ENCODE peak calls at places on chromosomes 4 and X, in ten cellular contexts. One of them, this sample, is unnamed.

GRCh38 chr4:57182132-57182874 is 72.1 kb upstream of the IGFBP7 start:
- DNase-seq in activated naive CD4-positive, alpha-beta T cell treated with anti-CD3 and anti-CD28 coated beads, Interleukin-2, amount 10 ng/mL, durations not matched to agents 7 days and 5 days: no peak
- DNase-seq in D341Med: no peak
- DNase-seq in activated CD4-positive, alpha-beta T cell treated with anti-CD3 and anti-CD28 coated beads, Interleukin-2, amount 50 U/mL, for 1 hour: no peak
- DNase-seq in endothelial cell: no peak
- DNase-seq in stimulated activated CD8-positive, alpha-beta memory T cell treated with anti-CD3 and anti-CD28 coated beads, Interleukin-7, amount 100 ng/mL, for 4 hours: no peak
- DNase-seq in colonic mucosa: no peak
- DNase-seq in T-helper 2 cell: no peak
- DNase-seq in GM19239: no peak
- DNase-seq in tibial nerve: no peak
- DNase-seq in this sample: no peak

GRCh38 chrX:10174810-10175209 is 18.0 kb downstream of the CLCN4 start:
- DNase-seq in D341Med: no peak
- DNase-seq in activated CD4-positive, alpha-beta T cell treated with anti-CD3 and anti-CD28 coated beads, Interleukin-2, amount 50 U/mL, for 1 hour: no peak
- DNase-seq in tibial nerve: no peak
- DNase-seq in stimulated activated CD8-positive, alpha-beta memory T cell treated with anti-CD3 and anti-CD28 coated beads, Interleukin-7, amount 100 ng/mL, for 4 hours: no peak
- DNase-seq in colonic mucosa: no peak
- DNase-seq in endothelial cell: no peak
- DNase-seq in GM19239: no peak
- DNase-seq in activated naive CD4-positive, alpha-beta T cell treated with anti-CD3 and anti-CD28 coated beads, Interleukin-2, amount 10 ng/mL, durations not matched to agents 7 days and 5 days: no peak
- DNase-seq in T-helper 2 cell: no peak
- DNase-seq in this sample: no peak

GRCh38 chr4:112910109-112910736 is 139.2 kb upstream of the ANK2 start:
- DNase-seq in colonic mucosa: no peak
- DNase-seq in activated naive CD4-positive, alpha-beta T cell treated with anti-CD3 and anti-CD28 coated beads, Interleukin-2, amount 10 ng/mL, durations not matched to agents 7 days and 5 days: no peak
- DNase-seq in endothelial cell: no peak
- DNase-seq in tibial nerve: no peak
- DNase-seq in D341Med: no peak
- DNase-seq in activated CD4-positive, alpha-beta T cell treated with anti-CD3 and anti-CD28 coated beads, Interleukin-2, amount 50 U/mL, for 1 hour: no peak
- DNase-seq in GM19239: no peak
- DNase-seq in T-helper 2 cell: no peak
- DNase-seq in stimulated activated CD8-positive, alpha-beta memory T cell treated with anti-CD3 and anti-CD28 coated beads, Interleukin-7, amount 100 ng/mL, for 4 hours: no peak
- DNase-seq in this sample: no peak

GRCh38 chr4:8589831-8590545 is 2.6 kb upstream of the CPZ start:
- DNase-seq in activated naive CD4-positive, alpha-beta T cell treated with anti-CD3 and anti-CD28 coated beads, Interleukin-2, amount 10 ng/mL, durations not matched to agents 7 days and 5 days: no peak
- DNase-seq in T-helper 2 cell: no peak
- DNase-seq in D341Med: no peak
- DNase-seq in endothelial cell: no peak
- DNase-seq in tibial nerve: no peak
- DNase-seq in colonic mucosa: no peak
- DNase-seq in stimulated activated CD8-positive, alpha-beta memory T cell treated with anti-CD3 and anti-CD28 coated beads, Interleukin-7, amount 100 ng/mL, for 4 hours: no peak
- DNase-seq in GM19239: no peak
- DNase-seq in activated CD4-positive, alpha-beta T cell treated with anti-CD3 and anti-CD28 coated beads, Interleukin-2, amount 50 U/mL, for 1 hour: no peak
- DNase-seq in this sample: no peak

GRCh38 chrX:101028562-101028961 is 23.3 kb downstream of the TRMT2B start:
- DNase-seq in activated CD4-positive, alpha-beta T cell treated with anti-CD3 and anti-CD28 coated beads, Interleukin-2, amount 50 U/mL, for 1 hour: no peak
- DNase-seq in tibial nerve: no peak
- DNase-seq in colonic mucosa: no peak
- DNase-seq in GM19239: no peak
- DNase-seq in D341Med: no peak
- DNase-seq in T-helper 2 cell: no peak
- DNase-seq in stimulated activated CD8-positive, alpha-beta memory T cell treated with anti-CD3 and anti-CD28 coated beads, Interleukin-7, amount 100 ng/mL, for 4 hours: no peak
- DNase-seq in activated naive CD4-positive, alpha-beta T cell treated with anti-CD3 and anti-CD28 coated beads, Interleukin-2, amount 10 ng/mL, durations not matched to agents 7 days and 5 days: no peak
- DNase-seq in endothelial cell: no peak
- DNase-seq in this sample: no peak

GRCh38 chr4:115154826-115155225 is 41.4 kb upstream of the NDST4 start:
- DNase-seq in D341Med: peak; percentile 20
- DNase-seq in stimulated activated CD8-positive, alpha-beta memory T cell treated with anti-CD3 and anti-CD28 coated beads, Interleukin-7, amount 100 ng/mL, for 4 hours: no peak
- DNase-seq in endothelial cell: no peak
- DNase-seq in activated naive CD4-positive, alpha-beta T cell treated with anti-CD3 and anti-CD28 coated beads, Interleukin-2, amount 10 ng/mL, durations not matched to agents 7 days and 5 days: no peak
- DNase-seq in colonic mucosa: no peak
- DNase-seq in T-helper 2 cell: no peak
- DNase-seq in tibial nerve: no peak
- DNase-seq in activated CD4-positive, alpha-beta T cell treated with anti-CD3 and anti-CD28 coated beads, Interleukin-2, amount 50 U/mL, for 1 hour: no peak
- DNase-seq in GM19239: no peak
- DNase-seq in this sample: no peak

GRCh38 chrX:72568406-72569092 is 4.1 kb downstream of the HDAC8 start:
- DNase-seq in colonic mucosa: no peak
- DNase-seq in activated naive CD4-positive, alpha-beta T cell treated with anti-CD3 and anti-CD28 coated beads, Interleukin-2, amount 10 ng/mL, durations not matched to agents 7 days and 5 days: no peak
- DNase-seq in T-helper 2 cell: no peak
- DNase-seq in activated CD4-positive, alpha-beta T cell treated with anti-CD3 and anti-CD28 coated beads, Interleukin-2, amount 50 U/mL, for 1 hour: no peak
- DNase-seq in GM19239: no peak
- DNase-seq in D341Med: no peak
- DNase-seq in tibial nerve: no peak
- DNase-seq in stimulated activated CD8-positive, alpha-beta memory T cell treated with anti-CD3 and anti-CD28 coated beads, Interleukin-7, amount 100 ng/mL, for 4 hours: no peak
- DNase-seq in endothelial cell: no peak
- DNase-seq in this sample: no peak

GRCh38 chr4:48173055-48173991 is 39.3 kb upstream of the TXK start:
- DNase-seq in D341Med: no peak
- DNase-seq in T-helper 2 cell: no peak
- DNase-seq in colonic mucosa: no peak
- DNase-seq in activated naive CD4-positive, alpha-beta T cell treated with anti-CD3 and anti-CD28 coated beads, Interleukin-2, amount 10 ng/mL, durations not matched to agents 7 days and 5 days: no peak
- DNase-seq in stimulated activated CD8-positive, alpha-beta memory T cell treated with anti-CD3 and anti-CD28 coated beads, Interleukin-7, amount 100 ng/mL, for 4 hours: no peak
- DNase-seq in GM19239: no peak
- DNase-seq in endothelial cell: no peak
- DNase-seq in activated CD4-positive, alpha-beta T cell treated with anti-CD3 and anti-CD28 coated beads, Interleukin-2, amount 50 U/mL, for 1 hour: no peak
- DNase-seq in tibial nerve: no peak
- DNase-seq in this sample: no peak

GRCh38 chrX:39396358-39396995 is 595.2 kb downstream of the MID1IP1 start:
- DNase-seq in colonic mucosa: no peak
- DNase-seq in T-helper 2 cell: no peak
- DNase-seq in activated naive CD4-positive, alpha-beta T cell treated with anti-CD3 and anti-CD28 coated beads, Interleukin-2, amount 10 ng/mL, durations not matched to agents 7 days and 5 days: no peak
- DNase-seq in D341Med: no peak
- DNase-seq in endothelial cell: no peak
- DNase-seq in tibial nerve: no peak
- DNase-seq in GM19239: no peak
- DNase-seq in stimulated activated CD8-positive, alpha-beta memory T cell treated with anti-CD3 and anti-CD28 coated beads, Interleukin-7, amount 100 ng/mL, for 4 hours: no peak
- DNase-seq in activated CD4-positive, alpha-beta T cell treated with anti-CD3 and anti-CD28 coated beads, Interleukin-2, amount 50 U/mL, for 1 hour: no peak
- DNase-seq in this sample: no peak

GRCh38 chrX:12469296-12469695 is 321.9 kb upstream of the PRPS2 start:
- DNase-seq in stimulated activated CD8-positive, alpha-beta memory T cell treated with anti-CD3 and anti-CD28 coated beads, Interleukin-7, amount 100 ng/mL, for 4 hours: no peak
- DNase-seq in endothelial cell: no peak
- DNase-seq in GM19239: no peak
- DNase-seq in D341Med: no peak
- DNase-seq in activated CD4-positive, alpha-beta T cell treated with anti-CD3 and anti-CD28 coated beads, Interleukin-2, amount 50 U/mL, for 1 hour: no peak
- DNase-seq in activated naive CD4-positive, alpha-beta T cell treated with anti-CD3 and anti-CD28 coated beads, Interleukin-2, amount 10 ng/mL, durations not matched to agents 7 days and 5 days: no peak
- DNase-seq in T-helper 2 cell: no peak
- DNase-seq in colonic mucosa: no peak
- DNase-seq in tibial nerve: no peak
- DNase-seq in this sample: no peak

GRCh38 chr4:123671633-123672404 is 275.2 kb downstream of the SPRY1 start:
- DNase-seq in endothelial cell: no peak
- DNase-seq in activated CD4-positive, alpha-beta T cell treated with anti-CD3 and anti-CD28 coated beads, Interleukin-2, amount 50 U/mL, for 1 hour: no peak
- DNase-seq in activated naive CD4-positive, alpha-beta T cell treated with anti-CD3 and anti-CD28 coated beads, Interleukin-2, amount 10 ng/mL, durations not matched to agents 7 days and 5 days: peak; percentile 29
- DNase-seq in GM19239: peak; percentile 9
- DNase-seq in colonic mucosa: no peak
- DNase-seq in T-helper 2 cell: no peak
- DNase-seq in tibial nerve: no peak
- DNase-seq in stimulated activated CD8-positive, alpha-beta memory T cell treated with anti-CD3 and anti-CD28 coated beads, Interleukin-7, amount 100 ng/mL, for 4 hours: no peak
- DNase-seq in D341Med: no peak
- DNase-seq in this sample: no peak

GRCh38 chrX:154412468-154412867 is 1.1 kb downstream of the TAFAZZIN start:
- DNase-seq in stimulated activated CD8-positive, alpha-beta memory T cell treated with anti-CD3 and anti-CD28 coated beads, Interleukin-7, amount 100 ng/mL, for 4 hours: no peak
- DNase-seq in D341Med: no peak
- DNase-seq in tibial nerve: no peak
- DNase-seq in activated naive CD4-positive, alpha-beta T cell treated with anti-CD3 and anti-CD28 coated beads, Interleukin-2, amount 10 ng/mL, durations not matched to agents 7 days and 5 days: peak; percentile 64
- DNase-seq in GM19239: no peak
- DNase-seq in endothelial cell: peak; percentile 23
- DNase-seq in activated CD4-positive, alpha-beta T cell treated with anti-CD3 and anti-CD28 coated beads, Interleukin-2, amount 50 U/mL, for 1 hour: no peak
- DNase-seq in T-helper 2 cell: no peak
- DNase-seq in colonic mucosa: peak; percentile 41
- DNase-seq in this sample: no peak

GRCh38 chr4:24809376-24809775 is 14.0 kb downstream of the SOD3 start:
- DNase-seq in D341Med: no peak
- DNase-seq in T-helper 2 cell: no peak
- DNase-seq in GM19239: no peak
- DNase-seq in activated naive CD4-positive, alpha-beta T cell treated with anti-CD3 and anti-CD28 coated beads, Interleukin-2, amount 10 ng/mL, durations not matched to agents 7 days and 5 days: no peak
- DNase-seq in activated CD4-positive, alpha-beta T cell treated with anti-CD3 and anti-CD28 coated beads, Interleukin-2, amount 50 U/mL, for 1 hour: no peak
- DNase-seq in stimulated activated CD8-positive, alpha-beta memory T cell treated with anti-CD3 and anti-CD28 coated beads, Interleukin-7, amount 100 ng/mL, for 4 hours: no peak
- DNase-seq in endothelial cell: no peak
- DNase-seq in tibial nerve: no peak
- DNase-seq in colonic mucosa: peak; percentile 12
- DNase-seq in this sample: no peak

GRCh38 chrX:72716766-72717165 is 2.7 kb upstream of the PHKA1 start:
- DNase-seq in D341Med: no peak
- DNase-seq in T-helper 2 cell: no peak
- DNase-seq in GM19239: no peak
- DNase-seq in activated CD4-positive, alpha-beta T cell treated with anti-CD3 and anti-CD28 coated beads, Interleukin-2, amount 50 U/mL, for 1 hour: no peak
- DNase-seq in endothelial cell: no peak
- DNase-seq in stimulated activated CD8-positive, alpha-beta memory T cell treated with anti-CD3 and anti-CD28 coated beads, Interleukin-7, amount 100 ng/mL, for 4 hours: no peak
- DNase-seq in colonic mucosa: no peak
- DNase-seq in tibial nerve: no peak
- DNase-seq in activated naive CD4-positive, alpha-beta T cell treated with anti-CD3 and anti-CD28 coated beads, Interleukin-2, amount 10 ng/mL, durations not matched to agents 7 days and 5 days: no peak
- DNase-seq in this sample: no peak

GRCh38 chr4:5037553-5038551 is 13.4 kb upstream of the STK32B start:
- DNase-seq in T-helper 2 cell: no peak
- DNase-seq in activated naive CD4-positive, alpha-beta T cell treated with anti-CD3 and anti-CD28 coated beads, Interleukin-2, amount 10 ng/mL, durations not matched to agents 7 days and 5 days: no peak
- DNase-seq in endothelial cell: no peak
- DNase-seq in tibial nerve: no peak
- DNase-seq in colonic mucosa: no peak
- DNase-seq in activated CD4-positive, alpha-beta T cell treated with anti-CD3 and anti-CD28 coated beads, Interleukin-2, amount 50 U/mL, for 1 hour: no peak
- DNase-seq in D341Med: no peak
- DNase-seq in GM19239: no peak
- DNase-seq in stimulated activated CD8-positive, alpha-beta memory T cell treated with anti-CD3 and anti-CD28 coated beads, Interleukin-7, amount 100 ng/mL, for 4 hours: no peak
- DNase-seq in this sample: no peak

GRCh38 chrX:133018229-133018628 is 59.8 kb upstream of the HS6ST2 start:
- DNase-seq in GM19239: no peak
- DNase-seq in activated CD4-positive, alpha-beta T cell treated with anti-CD3 and anti-CD28 coated beads, Interleukin-2, amount 50 U/mL, for 1 hour: no peak
- DNase-seq in activated naive CD4-positive, alpha-beta T cell treated with anti-CD3 and anti-CD28 coated beads, Interleukin-2, amount 10 ng/mL, durations not matched to agents 7 days and 5 days: no peak
- DNase-seq in colonic mucosa: no peak
- DNase-seq in tibial nerve: no peak
- DNase-seq in T-helper 2 cell: no peak
- DNase-seq in stimulated activated CD8-positive, alpha-beta memory T cell treated with anti-CD3 and anti-CD28 coated beads, Interleukin-7, amount 100 ng/mL, for 4 hours: no peak
- DNase-seq in endothelial cell: no peak
- DNase-seq in D341Med: no peak
- DNase-seq in this sample: no peak

GRCh38 chrX:110146521-110146920 is 143.6 kb downstream of the TMEM164 start:
- DNase-seq in activated naive CD4-positive, alpha-beta T cell treated with anti-CD3 and anti-CD28 coated beads, Interleukin-2, amount 10 ng/mL, durations not matched to agents 7 days and 5 days: peak; percentile 42
- DNase-seq in activated CD4-positive, alpha-beta T cell treated with anti-CD3 and anti-CD28 coated beads, Interleukin-2, amount 50 U/mL, for 1 hour: no peak
- DNase-seq in stimulated activated CD8-positive, alpha-beta memory T cell treated with anti-CD3 and anti-CD28 coated beads, Interleukin-7, amount 100 ng/mL, for 4 hours: no peak
- DNase-seq in GM19239: peak; percentile 13
- DNase-seq in T-helper 2 cell: no peak
- DNase-seq in D341Med: peak; percentile 50
- DNase-seq in colonic mucosa: peak; percentile 62
- DNase-seq in tibial nerve: no peak
- DNase-seq in endothelial cell: peak; percentile 20
- DNase-seq in this sample: no peak

GRCh38 chr4:112130903-112131302 is 14.4 kb upstream of the FAM241A start:
- DNase-seq in stimulated activated CD8-positive, alpha-beta memory T cell treated with anti-CD3 and anti-CD28 coated beads, Interleukin-7, amount 100 ng/mL, for 4 hours: no peak
- DNase-seq in activated naive CD4-positive, alpha-beta T cell treated with anti-CD3 and anti-CD28 coated beads, Interleukin-2, amount 10 ng/mL, durations not matched to agents 7 days and 5 days: no peak
- DNase-seq in GM19239: no peak
- DNase-seq in endothelial cell: no peak
- DNase-seq in D341Med: no peak
- DNase-seq in T-helper 2 cell: no peak
- DNase-seq in activated CD4-positive, alpha-beta T cell treated with anti-CD3 and anti-CD28 coated beads, Interleukin-2, amount 50 U/mL, for 1 hour: no peak
- DNase-seq in tibial nerve: no peak
- DNase-seq in colonic mucosa: no peak
- DNase-seq in this sample: no peak

GRCh38 chr4:74117024-74117534 is 18.1 kb upstream of the CXCL2 start:
- DNase-seq in T-helper 2 cell: no peak
- DNase-seq in tibial nerve: no peak
- DNase-seq in activated CD4-positive, alpha-beta T cell treated with anti-CD3 and anti-CD28 coated beads, Interleukin-2, amount 50 U/mL, for 1 hour: no peak
- DNase-seq in colonic mucosa: peak; percentile 64
- DNase-seq in GM19239: no peak
- DNase-seq in stimulated activated CD8-positive, alpha-beta memory T cell treated with anti-CD3 and anti-CD28 coated beads, Interleukin-7, amount 100 ng/mL, for 4 hours: no peak
- DNase-seq in D341Med: no peak
- DNase-seq in endothelial cell: no peak
- DNase-seq in activated naive CD4-positive, alpha-beta T cell treated with anti-CD3 and anti-CD28 coated beads, Interleukin-2, amount 10 ng/mL, durations not matched to agents 7 days and 5 days: no peak
- DNase-seq in this sample: no peak

GRCh38 chrX:130789793-130790192 is 113.2 kb downstream of the ENOX2 start:
- DNase-seq in activated CD4-positive, alpha-beta T cell treated with anti-CD3 and anti-CD28 coated beads, Interleukin-2, amount 50 U/mL, for 1 hour: no peak
- DNase-seq in colonic mucosa: no peak
- DNase-seq in T-helper 2 cell: no peak
- DNase-seq in activated naive CD4-positive, alpha-beta T cell treated with anti-CD3 and anti-CD28 coated beads, Interleukin-2, amount 10 ng/mL, durations not matched to agents 7 days and 5 days: no peak
- DNase-seq in GM19239: no peak
- DNase-seq in tibial nerve: no peak
- DNase-seq in endothelial cell: no peak
- DNase-seq in D341Med: no peak
- DNase-seq in stimulated activated CD8-positive, alpha-beta memory T cell treated with anti-CD3 and anti-CD28 coated beads, Interleukin-7, amount 100 ng/mL, for 4 hours: no peak
- DNase-seq in this sample: no peak

GRCh38 chrX:39678914-39679313 is 418.8 kb downstream of the BCOR start:
- DNase-seq in endothelial cell: no peak
- DNase-seq in tibial nerve: no peak
- DNase-seq in GM19239: no peak
- DNase-seq in activated CD4-positive, alpha-beta T cell treated with anti-CD3 and anti-CD28 coated beads, Interleukin-2, amount 50 U/mL, for 1 hour: no peak
- DNase-seq in D341Med: no peak
- DNase-seq in T-helper 2 cell: no peak
- DNase-seq in activated naive CD4-positive, alpha-beta T cell treated with anti-CD3 and anti-CD28 coated beads, Interleukin-2, amount 10 ng/mL, durations not matched to agents 7 days and 5 days: no peak
- DNase-seq in colonic mucosa: no peak
- DNase-seq in stimulated activated CD8-positive, alpha-beta memory T cell treated with anti-CD3 and anti-CD28 coated beads, Interleukin-7, amount 100 ng/mL, for 4 hours: no peak
- DNase-seq in this sample: no peak

GRCh38 chr4:89248879-89249281 is 58.7 kb downstream of the GPRIN3 start:
- DNase-seq in tibial nerve: no peak
- DNase-seq in colonic mucosa: no peak
- DNase-seq in D341Med: no peak
- DNase-seq in endothelial cell: no peak
- DNase-seq in activated naive CD4-positive, alpha-beta T cell treated with anti-CD3 and anti-CD28 coated beads, Interleukin-2, amount 10 ng/mL, durations not matched to agents 7 days and 5 days: no peak
- DNase-seq in T-helper 2 cell: no peak
- DNase-seq in activated CD4-positive, alpha-beta T cell treated with anti-CD3 and anti-CD28 coated beads, Interleukin-2, amount 50 U/mL, for 1 hour: no peak
- DNase-seq in stimulated activated CD8-positive, alpha-beta memory T cell treated with anti-CD3 and anti-CD28 coated beads, Interleukin-7, amount 100 ng/mL, for 4 hours: no peak
- DNase-seq in GM19239: no peak
- DNase-seq in this sample: no peak

GRCh38 chrX:110914281-110914680 is 118.7 kb upstream of the CHRDL1 start:
- DNase-seq in activated naive CD4-positive, alpha-beta T cell treated with anti-CD3 and anti-CD28 coated beads, Interleukin-2, amount 10 ng/mL, durations not matched to agents 7 days and 5 days: no peak
- DNase-seq in GM19239: no peak
- DNase-seq in endothelial cell: no peak
- DNase-seq in T-helper 2 cell: no peak
- DNase-seq in activated CD4-positive, alpha-beta T cell treated with anti-CD3 and anti-CD28 coated beads, Interleukin-2, amount 50 U/mL, for 1 hour: no peak
- DNase-seq in colonic mucosa: no peak
- DNase-seq in stimulated activated CD8-positive, alpha-beta memory T cell treated with anti-CD3 and anti-CD28 coated beads, Interleukin-7, amount 100 ng/mL, for 4 hours: no peak
- DNase-seq in D341Med: no peak
- DNase-seq in tibial nerve: no peak
- DNase-seq in this sample: no peak

GRCh38 chrX:40260123-40260751 is 162.5 kb upstream of the BCOR start:
- DNase-seq in GM19239: no peak
- DNase-seq in endothelial cell: no peak
- DNase-seq in D341Med: no peak
- DNase-seq in stimulated activated CD8-positive, alpha-beta memory T cell treated with anti-CD3 and anti-CD28 coated beads, Interleukin-7, amount 100 ng/mL, for 4 hours: no peak
- DNase-seq in colonic mucosa: no peak
- DNase-seq in activated naive CD4-positive, alpha-beta T cell treated with anti-CD3 and anti-CD28 coated beads, Interleukin-2, amount 10 ng/mL, durations not matched to agents 7 days and 5 days: no peak
- DNase-seq in tibial nerve: no peak
- DNase-seq in activated CD4-positive, alpha-beta T cell treated with anti-CD3 and anti-CD28 coated beads, Interleukin-2, amount 50 U/mL, for 1 hour: no peak
- DNase-seq in T-helper 2 cell: no peak
- DNase-seq in this sample: no peak

GRCh38 chr4:1218892-1219552 is 29.9 kb downstream of the CTBP1 start:
- DNase-seq in colonic mucosa: no peak
- DNase-seq in GM19239: peak; percentile 73
- DNase-seq in D341Med: no peak
- DNase-seq in stimulated activated CD8-positive, alpha-beta memory T cell treated with anti-CD3 and anti-CD28 coated beads, Interleukin-7, amount 100 ng/mL, for 4 hours: no peak
- DNase-seq in endothelial cell: no peak
- DNase-seq in tibial nerve: no peak
- DNase-seq in activated naive CD4-positive, alpha-beta T cell treated with anti-CD3 and anti-CD28 coated beads, Interleukin-2, amount 10 ng/mL, durations not matched to agents 7 days and 5 days: no peak
- DNase-seq in T-helper 2 cell: no peak
- DNase-seq in activated CD4-positive, alpha-beta T cell treated with anti-CD3 and anti-CD28 coated beads, Interleukin-2, amount 50 U/mL, for 1 hour: no peak
- DNase-seq in this sample: no peak

GRCh38 chrX:65634732-65635131 is 32.7 kb upstream of the MSN start:
- DNase-seq in colonic mucosa: no peak
- DNase-seq in activated naive CD4-positive, alpha-beta T cell treated with anti-CD3 and anti-CD28 coated beads, Interleukin-2, amount 10 ng/mL, durations not matched to agents 7 days and 5 days: no peak
- DNase-seq in GM19239: no peak
- DNase-seq in activated CD4-positive, alpha-beta T cell treated with anti-CD3 and anti-CD28 coated beads, Interleukin-2, amount 50 U/mL, for 1 hour: no peak
- DNase-seq in tibial nerve: no peak
- DNase-seq in stimulated activated CD8-positive, alpha-beta memory T cell treated with anti-CD3 and anti-CD28 coated beads, Interleukin-7, amount 100 ng/mL, for 4 hours: no peak
- DNase-seq in D341Med: no peak
- DNase-seq in endothelial cell: no peak
- DNase-seq in T-helper 2 cell: no peak
- DNase-seq in this sample: no peak

GRCh38 chr4:932713-933070 is 432 bp downstream of the TMEM175 start:
- DNase-seq in GM19239: no peak
- DNase-seq in tibial nerve: no peak
- DNase-seq in stimulated activated CD8-positive, alpha-beta memory T cell treated with anti-CD3 and anti-CD28 coated beads, Interleukin-7, amount 100 ng/mL, for 4 hours: no peak
- DNase-seq in activated CD4-positive, alpha-beta T cell treated with anti-CD3 and anti-CD28 coated beads, Interleukin-2, amount 50 U/mL, for 1 hour: no peak
- DNase-seq in D341Med: peak; percentile 61
- DNase-seq in T-helper 2 cell: no peak
- DNase-seq in colonic mucosa: peak; percentile 37
- DNase-seq in endothelial cell: peak; percentile 43
- DNase-seq in activated naive CD4-positive, alpha-beta T cell treated with anti-CD3 and anti-CD28 coated beads, Interleukin-2, amount 10 ng/mL, durations not matched to agents 7 days and 5 days: no peak
- DNase-seq in this sample: no peak

This sample was measured in T-helper 9 cell.